ENCODE peak calls at places on chromosomes 2 and 18, in ten cellular contexts. K, Q, W, T, Z, M, V, N, Y and H are unnamed samples.

GRCh38 chr2:57549642-57550102 is 496.9 kb upstream of the VRK2 start:
- DNase-seq in Y (no peak), Q (peak; percentile 25), T (peak; percentile 53), W (peak; percentile 31), N (no peak), M (peak; percentile 8), K (no peak), Z (no peak), V (no peak), H (no peak)

GRCh38 chr2:224220581-224221255 is 181.2 kb downstream of the FAM124B start:
- DNase-seq in M (no peak), Z (no peak), Y (no peak), W (peak; percentile 57), Q (peak; percentile 74), T (peak; percentile 31), N (no peak), V (no peak), K (peak; percentile 48), H (no peak)

GRCh38 chr2:200765139-200765951 is 46.4 kb upstream of the BZW1 start:
- DNase-seq in M (no peak), T (peak; percentile 97), Q (peak; percentile 92), K (peak; percentile 97), Z (peak; percentile 63), N (no peak), V (no peak), Y (no peak), W (peak; percentile 90), H (no peak)

GRCh38 chr2:96799623-96799935 is 16.5 kb upstream of the CNNM3 start:
- DNase-seq in W (no peak), V (no peak), M (no peak), N (no peak), Y (no peak), Z (no peak), T (no peak), K (no peak), Q (no peak), H (no peak)

GRCh38 chr2:19881866-19882265 is 19.9 kb downstream of the TTC32 start:
- DNase-seq in Q (no peak), W (no peak), N (no peak), Z (no peak), K (no peak), M (no peak), Y (no peak), V (no peak), T (no peak), H (no peak)

GRCh38 chr2:220664272-220665107 is 907.6 kb downstream of the EPHA4 start:
- DNase-seq in Q (peak; percentile 9), W (no peak), T (peak; percentile 28), M (no peak), N (no peak), K (no peak), Z (no peak), Y (no peak), V (no peak), H (no peak)

GRCh38 chr2:158493458-158493857 is 36.7 kb downstream of the PKP4 start:
- DNase-seq in V (no peak), Q (no peak), M (no peak), W (no peak), Y (no peak), Z (no peak), K (no peak), N (no peak), T (no peak), H (no peak)

GRCh38 chr18:7872569-7872968 is 305.5 kb downstream of the PTPRM start:
- DNase-seq in Y (no peak), M (peak; percentile 87), K (peak; percentile 11), W (peak; percentile 70), V (no peak), T (peak; percentile 51), N (no peak), Z (no peak), Q (peak; percentile 58), H (peak; percentile 5)

GRCh38 chr2:58428553-58429284 is 187.6 kb upstream of the FANCL start:
- DNase-seq in Z (no peak), M (peak; percentile 80), V (no peak), Q (no peak), Y (no peak), N (no peak), K (peak; percentile 8), W (peak; percentile 2), T (no peak), H (no peak)

GRCh38 chr2:164599954-164600589 is 21.2 kb downstream of the GRB14 start:
- DNase-seq in M (peak; percentile 55), Z (peak; percentile 19), Y (no peak), V (no peak), K (peak; percentile 80), T (peak; percentile 93), W (peak; percentile 79), Q (peak; percentile 92), N (no peak), H (peak; percentile 19)

GRCh38 chr2:73837847-73838585 is 9.3 kb downstream of the STAMBP start:
- DNase-seq in T (no peak), V (no peak), Q (no peak), M (no peak), W (peak; percentile 56), Z (no peak), N (no peak), K (no peak), Y (no peak), H (no peak)

GRCh38 chr2:188079176-188079575 is 212.5 kb upstream of the GULP1 start:
- DNase-seq in T (peak; percentile 87), Q (peak; percentile 74), N (no peak), Z (peak; percentile 83), M (no peak), V (no peak), Y (no peak), K (peak; percentile 84), W (peak; percentile 90), H (no peak)

GRCh38 chr2:97724073-97724410 is 10.7 kb downstream of the ZAP70 start:
- DNase-seq in T (no peak), M (no peak), Y (no peak), Z (no peak), Q (no peak), K (no peak), V (no peak), N (no peak), W (no peak), H (no peak)

GRCh38 chr18:33744032-33744697 is 166.1 kb downstream of the ASXL3 start:
- DNase-seq in Y (no peak), T (no peak), N (no peak), K (no peak), Z (no peak), M (no peak), V (no peak), Q (no peak), W (no peak), H (no peak)

GRCh38 chr2:119996148-119996547 is 16.7 kb upstream of the EPB41L5 start:
- DNase-seq in Q (peak; percentile 54), V (no peak), M (no peak), N (no peak), K (peak; percentile 23), Z (no peak), Y (no peak), W (no peak), T (peak; percentile 50), H (no peak)

GRCh38 chr2:886072-887022 is 64.3 kb upstream of the SNTG2 start:
- DNase-seq in K (no peak), W (no peak), M (no peak), V (no peak), Z (no peak), Y (no peak), Q (no peak), N (no peak), T (no peak), H (no peak)

GRCh38 chr2:109164739-109165221 is 35.8 kb downstream of the SH3RF3 start:
- DNase-seq in K (peak; percentile 74), V (no peak), N (no peak), T (no peak), Y (no peak), W (peak; percentile 70), Q (peak; percentile 60), Z (no peak), M (no peak), H (no peak)

GRCh38 chr18:55509631-55510372 is 78.2 kb downstream of the TCF4 start:
- DNase-seq in M (no peak), K (peak; percentile 92), Q (peak; percentile 95), W (peak; percentile 92), Z (peak; percentile 59), N (no peak), T (peak; percentile 95), V (no peak), Y (no peak), H (no peak)

GRCh38 chr2:3487028-3487425 is 32.3 kb downstream of the ADI1 start:
- DNase-seq in Q (no peak), K (no peak), N (no peak), Z (no peak), W (no peak), T (no peak), Y (no peak), M (no peak), V (no peak), H (no peak)

GRCh38 chr2:209579236-209579749 is 155.4 kb downstream of the MAP2 start:
- DNase-seq in V (no peak), K (peak; percentile 44), Z (no peak), N (no peak), W (peak; percentile 5), Y (no peak), Q (peak; percentile 50), T (peak; percentile 38), M (peak; percentile 9), H (no peak)

GRCh38 chr18:72941001-72941400 is 73.2 kb upstream of the NETO1 start:
- DNase-seq in N (no peak), K (no peak), Q (peak; percentile 1), M (no peak), Y (no peak), Z (no peak), T (peak; percentile 1), V (no peak), W (no peak), H (no peak)

GRCh38 chr2:25543939-25544338 is 129.4 kb downstream of the DTNB start:
- DNase-seq in T (no peak), K (no peak), Y (no peak), V (no peak), Q (no peak), W (no peak), M (no peak), Z (no peak), N (no peak), H (no peak)

GRCh38 chr2:49914281-49914680 is 760.0 kb upstream of the FSHR start:
- DNase-seq in T (no peak), Y (no peak), N (no peak), Z (no peak), W (no peak), V (no peak), Q (peak; percentile 1), M (peak; percentile 23), K (peak; percentile 81), H (no peak)